ENCODE peak calls at places on chromosomes 7 and 10, in six cellular contexts. One of them, this sample, is unnamed.
A peak's percentile ranks its signal among the peaks of the same experiment; 100 is the strongest.

GRCh38 chr7:44097064-44097932 is 6.8 kb upstream of the AEBP1 start:
- DNase-seq in fibroblast of the aortic adventitia: no peak
- DNase-seq in spleen: peak; percentile 82
- DNase-seq in fibroblast of lung: no peak
- DNase-seq in brain microvascular endothelial cell: no peak
- DNase-seq in GM12865: peak; percentile 44
- DNase-seq in this sample: no peak

GRCh38 chr7:21941570-21942224 is 4.0 kb downstream of the CDCA7L start:
- DNase-seq in fibroblast of the aortic adventitia: peak; percentile 63
- DNase-seq in spleen: no peak
- DNase-seq in fibroblast of lung: peak; percentile 66
- DNase-seq in brain microvascular endothelial cell: no peak
- DNase-seq in GM12865: peak; percentile 50
- DNase-seq in this sample: peak; percentile 58

GRCh38 chr10:124447741-124448466 is 1.9 kb downstream of the NKX1-2 start:
- DNase-seq in fibroblast of the aortic adventitia: no peak
- DNase-seq in spleen: no peak
- DNase-seq in fibroblast of lung: no peak
- DNase-seq in brain microvascular endothelial cell: no peak
- DNase-seq in GM12865: no peak
- DNase-seq in this sample: no peak

GRCh38 chr10:44460499-44460898 is 75.6 kb upstream of the CXCL12 start:
- DNase-seq in fibroblast of the aortic adventitia: peak; percentile 88
- DNase-seq in spleen: no peak
- DNase-seq in fibroblast of lung: peak; percentile 32
- DNase-seq in brain microvascular endothelial cell: no peak
- DNase-seq in GM12865: no peak
- DNase-seq in this sample: no peak

GRCh38 chr7:65827366-65827765 is 45.5 kb upstream of the VKORC1L1 start:
- DNase-seq in fibroblast of the aortic adventitia: peak; percentile 24
- DNase-seq in spleen: no peak
- DNase-seq in fibroblast of lung: peak; percentile 10
- DNase-seq in brain microvascular endothelial cell: no peak
- DNase-seq in GM12865: no peak
- DNase-seq in this sample: no peak

GRCh38 chr10:97200616-97201015 is 14.9 kb upstream of the SLIT1 start:
- DNase-seq in fibroblast of the aortic adventitia: no peak
- DNase-seq in spleen: no peak
- DNase-seq in fibroblast of lung: no peak
- DNase-seq in brain microvascular endothelial cell: no peak
- DNase-seq in GM12865: peak; percentile 79
- DNase-seq in this sample: no peak

GRCh38 chr7:106693659-106694353 is 32.8 kb upstream of the CCDC71L start:
- DNase-seq in fibroblast of the aortic adventitia: no peak
- DNase-seq in spleen: no peak
- DNase-seq in fibroblast of lung: peak; percentile 81
- DNase-seq in brain microvascular endothelial cell: no peak
- DNase-seq in GM12865: no peak
- DNase-seq in this sample: no peak

GRCh38 chr10:5476918-5477525 is 22.3 kb downstream of the CALML5 start:
- DNase-seq in fibroblast of the aortic adventitia: no peak
- DNase-seq in spleen: no peak
- DNase-seq in fibroblast of lung: no peak
- DNase-seq in brain microvascular endothelial cell: no peak
- DNase-seq in GM12865: no peak
- DNase-seq in this sample: no peak

GRCh38 chr7:101077303-101078086 is 7.8 kb upstream of the TRIM56 start:
- DNase-seq in fibroblast of the aortic adventitia: peak; percentile 67
- DNase-seq in spleen: peak; percentile 90
- DNase-seq in fibroblast of lung: peak; percentile 76
- DNase-seq in brain microvascular endothelial cell: peak; percentile 75
- DNase-seq in GM12865: peak; percentile 80
- DNase-seq in this sample: peak; percentile 80

GRCh38 chr10:43211030-43211429 is 55.8 kb downstream of the RASGEF1A start:
- DNase-seq in fibroblast of the aortic adventitia: no peak
- DNase-seq in spleen: peak; percentile 67
- DNase-seq in fibroblast of lung: peak; percentile 55
- DNase-seq in brain microvascular endothelial cell: peak; percentile 20
- DNase-seq in GM12865: no peak
- DNase-seq in this sample: peak; percentile 5

GRCh38 chr10:29957887-29958330 is 101.5 kb downstream of the JCAD start:
- DNase-seq in fibroblast of the aortic adventitia: peak; percentile 90
- DNase-seq in spleen: no peak
- DNase-seq in fibroblast of lung: peak; percentile 84
- DNase-seq in brain microvascular endothelial cell: peak; percentile 10
- DNase-seq in GM12865: peak; percentile 61
- DNase-seq in this sample: no peak

DNA sequence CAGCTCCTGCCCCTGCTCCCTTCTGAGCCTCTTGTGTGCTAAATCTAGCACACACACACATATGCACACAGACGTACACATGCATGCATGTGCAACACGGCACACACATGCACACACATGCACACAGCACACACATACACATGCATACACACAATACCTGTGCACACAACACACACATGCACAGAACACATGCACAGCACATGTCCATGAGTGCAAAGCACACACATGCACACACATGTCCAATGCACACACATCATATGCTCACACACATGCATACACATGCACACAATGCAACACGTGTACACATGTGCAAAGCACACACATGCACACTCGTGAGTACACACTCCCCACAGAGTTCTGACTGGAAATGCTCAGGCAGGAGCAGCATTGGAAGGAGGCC is 115.0 kb downstream of the WDR37 start:
- DNase-seq in fibroblast of the aortic adventitia: no peak
- DNase-seq in spleen: no peak
- DNase-seq in fibroblast of lung: no peak
- DNase-seq in brain microvascular endothelial cell: no peak
- DNase-seq in GM12865: no peak
- DNase-seq in this sample: no peak
- TF ChIP-seq CTCF in fibroblast of the aortic adventitia: no peak
- TF ChIP-seq CTCF in spleen: no peak
- TF ChIP-seq CTCF in fibroblast of lung: no peak
- TF ChIP-seq CTCF in brain microvascular endothelial cell: no peak
- TF ChIP-seq CTCF in GM12865: no peak
- TF ChIP-seq CTCF in this sample: no peak

DNA sequence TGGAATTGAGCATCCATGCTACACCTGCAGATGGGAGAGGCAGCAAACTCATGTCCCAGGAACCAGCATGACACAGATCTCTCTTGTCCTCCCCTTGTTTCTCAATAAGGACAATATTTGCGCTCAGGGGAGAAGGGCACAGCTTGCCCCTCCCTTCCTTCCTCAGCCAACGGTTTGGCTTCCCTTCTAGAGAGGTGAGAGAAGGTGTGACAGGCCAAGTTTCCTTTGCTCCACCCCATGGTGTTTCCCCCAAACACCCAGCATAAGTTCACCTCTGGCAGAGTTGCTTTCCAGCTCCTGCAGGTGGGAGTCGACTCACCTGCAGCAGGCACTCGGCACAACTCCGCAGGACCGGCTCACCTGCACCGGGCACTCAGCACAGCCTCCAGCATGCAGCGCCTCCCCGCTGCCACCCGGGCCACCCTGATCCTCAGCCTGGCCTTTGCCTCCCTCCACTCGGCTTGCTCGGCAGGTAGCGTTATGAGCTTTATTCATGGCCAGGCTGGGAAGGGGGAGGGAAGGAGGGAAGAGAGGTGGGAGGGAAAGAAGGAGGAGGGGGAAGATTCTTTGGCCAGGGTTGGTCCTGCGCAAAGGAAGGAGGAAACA is at the start of the genes ATP6V0A4 and TMEM213:
- DNase-seq in fibroblast of the aortic adventitia: no peak
- DNase-seq in spleen: peak; percentile 66
- DNase-seq in fibroblast of lung: no peak
- DNase-seq in brain microvascular endothelial cell: no peak
- DNase-seq in GM12865: no peak
- DNase-seq in this sample: no peak
- TF ChIP-seq CTCF in fibroblast of the aortic adventitia: no peak
- TF ChIP-seq CTCF in spleen: no peak
- TF ChIP-seq CTCF in fibroblast of lung: no peak
- TF ChIP-seq CTCF in brain microvascular endothelial cell: no peak
- TF ChIP-seq CTCF in GM12865: no peak
- TF ChIP-seq CTCF in this sample: no peak

GRCh38 chr7:93551931-93552330 is 22.6 kb downstream of the CALCR start:
- DNase-seq in fibroblast of the aortic adventitia: no peak
- DNase-seq in spleen: no peak
- DNase-seq in fibroblast of lung: no peak
- DNase-seq in brain microvascular endothelial cell: no peak
- DNase-seq in GM12865: no peak
- DNase-seq in this sample: no peak

GRCh38 chr7:93547716-93548115 is 26.8 kb downstream of the CALCR start:
- DNase-seq in fibroblast of the aortic adventitia: no peak
- DNase-seq in spleen: no peak
- DNase-seq in fibroblast of lung: peak; percentile 4
- DNase-seq in brain microvascular endothelial cell: no peak
- DNase-seq in GM12865: no peak
- DNase-seq in this sample: no peak

DNA sequence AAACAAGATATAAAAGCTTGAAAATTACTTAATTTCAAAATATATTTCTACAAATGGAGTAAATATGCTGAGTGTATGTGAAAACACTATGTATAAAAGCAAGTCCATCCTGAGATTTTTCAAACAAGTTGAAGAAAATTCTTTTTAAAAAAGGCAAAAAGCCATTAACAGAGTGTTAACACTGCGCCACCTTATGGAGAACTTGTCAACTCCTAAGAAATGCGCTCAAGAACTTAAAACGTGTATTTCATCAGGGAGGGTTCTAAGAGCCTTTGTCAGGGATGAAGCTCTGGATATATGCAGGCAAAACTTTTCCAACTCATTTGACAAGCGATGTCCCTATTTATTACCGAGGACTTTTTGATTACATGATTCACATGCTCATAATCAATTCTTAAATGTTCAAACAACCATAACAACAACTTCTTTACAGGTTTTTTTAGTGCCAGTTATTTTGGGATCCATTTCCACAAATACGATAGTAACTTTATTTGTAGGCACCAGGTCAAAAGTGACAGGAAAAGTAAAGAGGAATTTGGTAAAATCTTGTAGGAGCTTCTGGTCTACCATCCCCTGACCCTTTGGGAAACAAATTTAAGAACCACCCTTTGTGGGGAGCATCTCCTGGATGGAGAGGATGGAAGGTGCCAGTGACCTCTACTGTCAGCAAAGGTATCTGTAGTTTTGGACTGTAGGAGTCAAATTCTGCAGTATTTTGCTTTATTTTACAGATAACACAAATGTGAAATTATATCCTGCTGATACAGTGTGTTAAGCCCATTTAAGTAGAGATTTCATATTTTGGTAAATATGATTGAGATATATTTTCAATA is 23.2 kb downstream of the CALCR start:
- DNase-seq in fibroblast of the aortic adventitia: peak; percentile 69
- DNase-seq in spleen: no peak
- DNase-seq in fibroblast of lung: peak; percentile 43
- DNase-seq in brain microvascular endothelial cell: peak; percentile 37
- DNase-seq in GM12865: peak; percentile 52
- DNase-seq in this sample: peak; percentile 45
- TF ChIP-seq CTCF in fibroblast of the aortic adventitia: peak; percentile 63
- TF ChIP-seq CTCF in spleen: peak; percentile 40
- TF ChIP-seq CTCF in fibroblast of lung: peak; percentile 50
- TF ChIP-seq CTCF in brain microvascular endothelial cell: peak; percentile 60
- TF ChIP-seq CTCF in GM12865: peak; percentile 47
- TF ChIP-seq CTCF in this sample: peak; percentile 86

DNA sequence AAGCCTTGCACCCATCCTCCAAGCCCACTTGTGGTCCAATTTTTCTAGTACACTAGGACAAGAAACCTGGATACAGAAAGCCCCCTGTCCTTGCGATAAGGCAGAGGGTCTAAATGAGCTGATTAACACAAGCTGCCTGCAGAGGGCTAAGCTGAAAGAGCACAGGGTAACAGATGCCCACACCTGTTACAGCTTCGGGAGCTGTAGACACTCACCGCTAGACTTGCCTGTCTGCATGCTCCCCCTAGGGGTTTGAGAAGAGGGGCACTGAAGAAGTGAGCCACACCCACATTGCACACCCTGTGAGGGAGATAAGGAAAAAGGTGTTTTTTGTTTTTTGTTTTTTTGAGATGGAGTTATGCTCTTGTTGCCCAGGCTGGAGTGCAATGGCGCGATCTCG is 386.5 kb upstream of the AUTS2 start:
- DNase-seq in fibroblast of the aortic adventitia: no peak
- DNase-seq in spleen: no peak
- DNase-seq in fibroblast of lung: no peak
- DNase-seq in brain microvascular endothelial cell: no peak
- DNase-seq in GM12865: peak; percentile 62
- DNase-seq in this sample: no peak
- TF ChIP-seq CTCF in fibroblast of the aortic adventitia: no peak
- TF ChIP-seq CTCF in spleen: no peak
- TF ChIP-seq CTCF in fibroblast of lung: no peak
- TF ChIP-seq CTCF in brain microvascular endothelial cell: no peak
- TF ChIP-seq CTCF in GM12865: peak; percentile 26
- TF ChIP-seq CTCF in this sample: no peak

GRCh38 chr10:65950075-65950474 is 975.8 kb upstream of the LRRTM3 start:
- DNase-seq in fibroblast of the aortic adventitia: no peak
- DNase-seq in spleen: no peak
- DNase-seq in fibroblast of lung: no peak
- DNase-seq in brain microvascular endothelial cell: peak; percentile 20
- DNase-seq in GM12865: no peak
- DNase-seq in this sample: no peak

GRCh38 chr10:65949543-65949942 is 976.3 kb upstream of the LRRTM3 start:
- DNase-seq in fibroblast of the aortic adventitia: no peak
- DNase-seq in spleen: no peak
- DNase-seq in fibroblast of lung: no peak
- DNase-seq in brain microvascular endothelial cell: no peak
- DNase-seq in GM12865: no peak
- DNase-seq in this sample: no peak

GRCh38 chr10:65952086-65952485 is 973.8 kb upstream of the LRRTM3 start:
- DNase-seq in fibroblast of the aortic adventitia: no peak
- DNase-seq in spleen: no peak
- DNase-seq in fibroblast of lung: no peak
- DNase-seq in brain microvascular endothelial cell: no peak
- DNase-seq in GM12865: no peak
- DNase-seq in this sample: no peak
- TF ChIP-seq CTCF in fibroblast of the aortic adventitia: no peak
- TF ChIP-seq CTCF in spleen: no peak
- TF ChIP-seq CTCF in fibroblast of lung: no peak
- TF ChIP-seq CTCF in brain microvascular endothelial cell: no peak
- TF ChIP-seq CTCF in GM12865: no peak
- TF ChIP-seq CTCF in this sample: no peak

GRCh38 chr10:34985823-34986222 is 104.3 kb downstream of the CUL2 start:
- DNase-seq in fibroblast of the aortic adventitia: peak; percentile 27
- DNase-seq in spleen: no peak
- DNase-seq in fibroblast of lung: no peak
- DNase-seq in brain microvascular endothelial cell: no peak
- DNase-seq in GM12865: no peak
- DNase-seq in this sample: no peak
- TF ChIP-seq CTCF in fibroblast of the aortic adventitia: peak; percentile 36
- TF ChIP-seq CTCF in spleen: no peak
- TF ChIP-seq CTCF in fibroblast of lung: peak; percentile 11
- TF ChIP-seq CTCF in brain microvascular endothelial cell: peak; percentile 46
- TF ChIP-seq CTCF in GM12865: no peak
- TF ChIP-seq CTCF in this sample: peak; percentile 54